ENCODE peak calls at places on chromosomes 5 and 9, in seven cellular contexts. Z, W, A, C, Y, T and S are unnamed samples.

GRCh38 chr5:142796492-142797109 is 26.4 kb downstream of the ARHGAP26 start:
- DNase-seq in Z (no peak), C (no peak), T (no peak), A (no peak), Y (no peak), W (no peak), S (no peak)

GRCh38 chr9:113774968-113775367 is 101.1 kb upstream of the ZNF618 start:
- DNase-seq in A (no peak), W (no peak), Y (no peak), Z (no peak), T (no peak), C (no peak), S (no peak)

GRCh38 chr9:137303031-137303892 is 1.2 kb upstream of the NRARP start:
- DNase-seq in C (peak), T (peak), W (no peak), Y (no peak), Z (no peak), A (no peak), S (no peak)

GRCh38 chr9:88952086-88952615 is 39.1 kb upstream of the S1PR3 start:
- DNase-seq in W (no peak), Y (no peak), C (no peak), T (no peak), Z (no peak), A (no peak), S (no peak)

GRCh38 chr9:121841771-121842611 is 190.6 kb downstream of the DAB2IP start:
- DNase-seq in W (peak), Y (no peak), Z (no peak), A (peak), T (peak), C (no peak), S (no peak)

GRCh38 chr5:77974576-77974975 is 198.4 kb upstream of the TBCA start:
- DNase-seq in Z (no peak), Y (no peak), A (no peak), W (no peak), T (no peak), C (no peak), S (no peak)

GRCh38 chr9:34328500-34328982 is 527 bp downstream of the KIF24 start:
- DNase-seq in Z (no peak), C (no peak), Y (no peak), W (no peak), A (no peak), T (no peak), S (peak)

GRCh38 chr5:27830551-27830950 is 792.2 kb upstream of the CDH9 start:
- DNase-seq in T (peak), Z (no peak), W (no peak), Y (no peak), C (no peak), A (peak), S (peak)

GRCh38 chr9:105842023-105842644 is 147.8 kb downstream of the TMEM38B start:
- DNase-seq in Z (peak), A (peak), Y (no peak), W (peak), C (no peak), T (peak), S (peak)

GRCh38 chr5:53334431-53334941 is 145.9 kb upstream of the FST start:
- DNase-seq in A (peak), C (no peak), Z (no peak), T (no peak), W (peak), Y (no peak), S (no peak)

GRCh38 chr5:107532182-107532878 is 138.4 kb downstream of the EFNA5 start:
- DNase-seq in A (no peak), W (no peak), T (peak), Y (no peak), C (no peak), Z (no peak), S (no peak)

GRCh38 chr5:139759219-139759721 is 36.3 kb upstream of the PSD2 start:
- DNase-seq in Z (no peak), A (no peak), W (no peak), T (no peak), C (no peak), Y (no peak), S (no peak)

GRCh38 chr9:127165096-127165495 is 42.7 kb upstream of the ANGPTL2 start:
- DNase-seq in Z (no peak), A (no peak), C (no peak), T (no peak), Y (no peak), W (no peak), S (no peak)

GRCh38 chr5:95786821-95787408 is 35.6 kb downstream of the GLRX start:
- DNase-seq in W (peak), Y (no peak), T (peak), A (no peak), Z (no peak), C (no peak), S (peak)

GRCh38 chr5:17046320-17046719 is 110.2 kb upstream of the MYO10 start:
- DNase-seq in T (no peak), C (no peak), W (no peak), Y (no peak), Z (no peak), A (no peak), S (no peak)

GRCh38 chr9:134602547-134603362 is 38.8 kb upstream of the COL5A1 start:
- DNase-seq in T (peak), Z (no peak), A (peak), C (peak), W (peak), Y (peak), S (peak)

GRCh38 chr5:175321927-175322532 is 122.0 kb downstream of the DRD1 start:
- DNase-seq in T (peak), Y (peak), Z (peak), A (peak), W (peak), C (peak), S (peak)

GRCh38 chr9:122370869-122371467 is at the start of gene PTGS1:
- DNase-seq in A (no peak), T (no peak), W (peak), C (peak), Y (no peak), Z (no peak), S (peak)

GRCh38 chr9:6068983-6069382 is 53.6 kb upstream of the RANBP6 start:
- DNase-seq in Y (no peak), A (no peak), C (no peak), T (no peak), Z (no peak), W (no peak), S (no peak)

GRCh38 chr5:123549256-123549904 is 37.4 kb downstream of the CSNK1G3 start:
- DNase-seq in A (no peak), T (no peak), Z (no peak), Y (no peak), C (no peak), W (no peak), S (no peak)

GRCh38 chr5:83476470-83476817 is 4.9 kb downstream of the VCAN start:
- DNase-seq in A (peak), Z (no peak), T (no peak), Y (no peak), W (no peak), C (no peak), S (no peak)

GRCh38 chr9:129174102-129174723 is 3.8 kb downstream of the IER5L start:
- DNase-seq in Y (no peak), W (peak), C (peak), Z (peak), A (peak), T (peak), S (peak)

GRCh38 chr5:1317921-1318565 is 23.2 kb upstream of the TERT start:
- DNase-seq in C (peak), T (no peak), W (no peak), Z (no peak), Y (no peak), A (no peak), S (no peak)

GRCh38 chr5:1316941-1317340 is 22.1 kb upstream of the TERT start:
- DNase-seq in W (no peak), Y (no peak), T (no peak), Z (no peak), C (peak), A (no peak), S (no peak)

GRCh38 chr5:1315018-1315708 is 20.3 kb upstream of the TERT start:
- DNase-seq in W (no peak), Y (no peak), A (no peak), C (peak), Z (no peak), T (no peak), S (no peak)

GRCh38 chr5:1315709-1316587 is 21.1 kb upstream of the TERT start:
- DNase-seq in Y (no peak), Z (no peak), C (peak), A (no peak), W (no peak), T (no peak), S (peak)

DNA sequence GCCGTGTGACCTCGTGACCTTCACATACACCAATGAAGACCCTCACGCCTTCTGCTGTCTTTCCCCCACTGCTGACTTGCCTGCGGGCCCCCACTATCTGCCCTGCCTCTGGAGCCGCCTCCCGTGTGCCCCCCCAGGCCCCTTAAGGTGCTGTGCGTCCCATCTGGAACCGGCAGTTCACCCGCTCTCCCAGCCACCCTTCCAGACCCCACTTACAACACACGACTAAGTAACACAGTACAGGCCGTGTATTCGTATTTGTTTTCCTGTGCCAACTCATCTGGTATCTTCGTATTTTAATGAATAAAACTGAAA is 21.7 kb upstream of the TERT start:
- DNase-seq in Y (no peak), T (no peak), Z (no peak), W (no peak), C (no peak), A (no peak), S (no peak)
- H3K18ac ChIP-seq in Y (no peak), T (no peak), Z (no peak), W (no peak), C (no peak), A (no peak), S (no peak)

GRCh38 chr9:3732077-3733038 is 206.6 kb upstream of the RFX3 start:
- DNase-seq in W (peak), A (peak), Y (peak), T (peak), C (peak), Z (peak), S (peak)

GRCh38 chr9:3730527-3730926 is 204.7 kb upstream of the RFX3 start:
- DNase-seq in C (no peak), Y (no peak), Z (no peak), W (no peak), A (no peak), T (no peak), S (no peak)

GRCh38 chr9:3736186-3736585 is 210.4 kb upstream of the RFX3 start:
- DNase-seq in A (peak), Z (no peak), W (peak), C (no peak), Y (no peak), T (peak), S (peak)

GRCh38 chr9:3733039-3733408 is 207.2 kb upstream of the RFX3 start:
- DNase-seq in Z (peak), T (no peak), C (no peak), W (no peak), A (no peak), Y (no peak), S (no peak)

GRCh38 chr9:3735251-3735650 is 209.4 kb upstream of the RFX3 start:
- DNase-seq in Y (no peak), C (no peak), W (no peak), Z (no peak), T (no peak), A (no peak), S (no peak)
- H3K18ac ChIP-seq in Y (no peak), C (no peak), W (no peak), Z (no peak), T (no peak), A (no peak), S (no peak)

DNA sequence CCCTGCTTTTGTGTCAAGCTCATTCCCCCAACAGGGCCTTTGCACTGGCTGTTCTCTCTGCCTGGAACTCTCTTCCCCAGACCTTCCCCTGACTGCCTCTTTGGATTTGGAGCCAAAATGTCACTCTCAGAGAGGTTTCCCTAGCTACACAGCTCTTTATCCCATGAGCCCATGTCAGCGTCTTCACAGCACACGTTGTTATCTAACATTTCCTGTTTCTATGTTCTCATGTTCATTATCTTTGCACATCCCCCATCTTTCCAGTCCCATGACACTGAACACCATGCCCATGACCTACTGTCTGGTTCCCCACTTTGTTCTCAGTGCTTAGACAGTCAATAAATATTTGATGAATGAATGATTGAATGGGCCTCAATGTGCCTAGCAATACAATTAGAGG is 26.3 kb upstream of the ARSI start:
- DNase-seq in T (no peak), A (no peak), W (no peak), Y (no peak), Z (no peak), C (no peak), S (no peak)
- H3K18ac ChIP-seq in T (no peak), A (no peak), W (no peak), Y (no peak), Z (no peak), C (no peak), S (no peak)

GRCh38 chr9:131420913-131421312 is 27.0 kb downstream of the PRRC2B start:
- DNase-seq in T (peak), Z (no peak), Y (no peak), W (peak), A (peak), C (no peak), S (peak)
- H3K18ac ChIP-seq in T (no peak), Z (peak), Y (no peak), W (no peak), A (no peak), C (no peak), S (no peak)

DNA sequence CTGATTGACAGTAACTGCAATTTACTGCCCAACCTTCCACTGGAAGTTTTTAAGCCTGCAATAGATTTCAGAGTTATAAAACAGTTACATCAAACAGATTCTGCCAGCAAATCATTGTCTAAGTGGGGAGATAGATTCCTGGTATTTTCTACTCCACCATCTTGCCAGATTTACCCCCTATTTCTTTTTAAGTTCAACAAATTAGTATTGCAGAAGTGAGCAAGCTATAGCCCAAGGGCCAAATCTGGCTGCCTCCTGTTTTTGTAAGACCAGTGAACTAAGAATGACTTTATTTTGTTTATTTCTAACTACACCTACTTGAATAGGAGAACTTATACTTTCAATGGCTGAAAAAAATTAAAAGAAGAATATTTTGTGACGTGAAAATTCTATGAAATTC is 8.8 kb upstream of the TMEM171 start:
- DNase-seq in Z (no peak), T (no peak), W (no peak), A (no peak), Y (no peak), C (no peak), S (no peak)
- H3K18ac ChIP-seq in Z (no peak), T (no peak), W (no peak), A (no peak), Y (no peak), C (no peak), S (no peak)

DNA sequence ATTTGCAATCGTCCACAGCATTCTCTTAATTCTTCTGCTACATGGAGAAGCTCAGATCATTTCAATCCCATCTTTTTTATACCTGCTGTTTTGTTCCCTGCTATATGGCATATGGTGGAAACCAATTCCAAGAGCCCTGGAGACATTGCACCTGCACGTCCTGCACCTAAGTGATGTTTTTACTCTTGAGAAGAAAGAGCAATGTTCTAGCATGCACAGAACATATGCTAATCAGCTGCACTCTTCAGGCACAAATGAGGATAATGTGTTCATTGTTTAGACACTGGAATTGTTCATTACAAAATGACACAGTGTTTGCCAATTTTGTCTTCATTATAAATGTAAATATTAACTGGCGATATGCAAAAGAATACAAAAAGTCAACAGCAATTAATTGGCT is 935.8 kb downstream of the TLE4 start:
- DNase-seq in C (no peak), A (no peak), Z (no peak), Y (no peak), W (no peak), T (no peak), S (no peak)
- H3K18ac ChIP-seq in C (no peak), A (no peak), Z (no peak), Y (no peak), W (no peak), T (no peak), S (no peak)